ENCODE peak calls at places on chromosomes 2 and 18, in six cellular contexts. One of them, this sample, is unnamed.

GRCh38 chr2:135904590-135904989 is 28.3 kb upstream of the MCM6 start:
- DNase-seq in transverse colon: no peak
- DNase-seq in GM23338: no peak
- DNase-seq in psoas muscle: no peak
- DNase-seq in A549: no peak
- DNase-seq in cardiac muscle cell: no peak
- DNase-seq in this sample: no peak

GRCh38 chr2:106058469-106059137 is 135.5 kb downstream of the UXS1 start:
- DNase-seq in transverse colon: no peak
- DNase-seq in GM23338: no peak
- DNase-seq in psoas muscle: no peak
- DNase-seq in A549: no peak
- DNase-seq in cardiac muscle cell: no peak
- DNase-seq in this sample: no peak

GRCh38 chr2:177489719-177490301 is 97.2 kb downstream of the AGPS start:
- DNase-seq in transverse colon: no peak
- DNase-seq in GM23338: peak; percentile 68
- DNase-seq in psoas muscle: no peak
- DNase-seq in A549: peak; percentile 42
- DNase-seq in cardiac muscle cell: peak; percentile 55
- DNase-seq in this sample: no peak

GRCh38 chr2:168449419-168449818 is 6.7 kb upstream of the CERS6 start:
- DNase-seq in transverse colon: no peak
- DNase-seq in GM23338: no peak
- DNase-seq in psoas muscle: no peak
- DNase-seq in A549: no peak
- DNase-seq in cardiac muscle cell: no peak
- DNase-seq in this sample: peak; percentile 40

GRCh38 chr2:101723366-101724112 is 26.0 kb downstream of the MAP4K4 start:
- DNase-seq in transverse colon: no peak
- DNase-seq in GM23338: no peak
- DNase-seq in psoas muscle: no peak
- DNase-seq in A549: no peak
- DNase-seq in cardiac muscle cell: no peak
- DNase-seq in this sample: no peak

GRCh38 chr2:76713312-76713711 is 808.9 kb downstream of the LRRTM4 start:
- DNase-seq in transverse colon: no peak
- DNase-seq in GM23338: no peak
- DNase-seq in psoas muscle: no peak
- DNase-seq in A549: no peak
- DNase-seq in cardiac muscle cell: no peak
- DNase-seq in this sample: no peak

GRCh38 chr2:96117701-96118588 is 1.6 kb upstream of the ADRA2B start:
- DNase-seq in transverse colon: no peak
- DNase-seq in GM23338: peak; percentile 42
- DNase-seq in psoas muscle: no peak
- DNase-seq in A549: no peak
- DNase-seq in cardiac muscle cell: peak; percentile 13
- DNase-seq in this sample: no peak

GRCh38 chr2:197460653-197461052 is 7.3 kb downstream of the COQ10B start:
- DNase-seq in transverse colon: no peak
- DNase-seq in GM23338: no peak
- DNase-seq in psoas muscle: no peak
- DNase-seq in A549: no peak
- DNase-seq in cardiac muscle cell: no peak
- DNase-seq in this sample: no peak

GRCh38 chr2:51103205-51103604 is 71.3 kb upstream of the NRXN1 start:
- DNase-seq in transverse colon: peak; percentile 7
- DNase-seq in GM23338: peak; percentile 74
- DNase-seq in psoas muscle: no peak
- DNase-seq in A549: no peak
- DNase-seq in cardiac muscle cell: peak; percentile 85
- DNase-seq in this sample: peak; percentile 87

GRCh38 chr2:98376301-98376945 is 30.2 kb downstream of the CNGA3 start:
- DNase-seq in transverse colon: no peak
- DNase-seq in GM23338: no peak
- DNase-seq in psoas muscle: no peak
- DNase-seq in A549: no peak
- DNase-seq in cardiac muscle cell: no peak
- DNase-seq in this sample: no peak

GRCh38 chr2:60958800-60959199 is 58.7 kb upstream of the PEX13 start:
- DNase-seq in transverse colon: no peak
- DNase-seq in GM23338: no peak
- DNase-seq in psoas muscle: no peak
- DNase-seq in A549: peak; percentile 41
- DNase-seq in cardiac muscle cell: no peak
- DNase-seq in this sample: peak; percentile 43

GRCh38 chr2:7014201-7014640 is 97.0 kb downstream of the RNF144A start:
- DNase-seq in transverse colon: peak; percentile 41
- DNase-seq in GM23338: peak; percentile 54
- DNase-seq in psoas muscle: no peak
- DNase-seq in A549: peak; percentile 40
- DNase-seq in cardiac muscle cell: peak; percentile 29
- DNase-seq in this sample: peak; percentile 23

GRCh38 chr18:37403100-37403781 is 162.4 kb downstream of the CELF4 start:
- DNase-seq in transverse colon: no peak
- DNase-seq in GM23338: no peak
- DNase-seq in psoas muscle: peak; percentile 68
- DNase-seq in A549: no peak
- DNase-seq in cardiac muscle cell: peak; percentile 77
- DNase-seq in this sample: peak; percentile 55

GRCh38 chr2:135473567-135473966 is 57.5 kb downstream of the ZRANB3 start:
- DNase-seq in transverse colon: no peak
- DNase-seq in GM23338: peak; percentile 61
- DNase-seq in psoas muscle: no peak
- DNase-seq in A549: peak; percentile 27
- DNase-seq in cardiac muscle cell: peak; percentile 49
- DNase-seq in this sample: peak; percentile 16

DNA sequence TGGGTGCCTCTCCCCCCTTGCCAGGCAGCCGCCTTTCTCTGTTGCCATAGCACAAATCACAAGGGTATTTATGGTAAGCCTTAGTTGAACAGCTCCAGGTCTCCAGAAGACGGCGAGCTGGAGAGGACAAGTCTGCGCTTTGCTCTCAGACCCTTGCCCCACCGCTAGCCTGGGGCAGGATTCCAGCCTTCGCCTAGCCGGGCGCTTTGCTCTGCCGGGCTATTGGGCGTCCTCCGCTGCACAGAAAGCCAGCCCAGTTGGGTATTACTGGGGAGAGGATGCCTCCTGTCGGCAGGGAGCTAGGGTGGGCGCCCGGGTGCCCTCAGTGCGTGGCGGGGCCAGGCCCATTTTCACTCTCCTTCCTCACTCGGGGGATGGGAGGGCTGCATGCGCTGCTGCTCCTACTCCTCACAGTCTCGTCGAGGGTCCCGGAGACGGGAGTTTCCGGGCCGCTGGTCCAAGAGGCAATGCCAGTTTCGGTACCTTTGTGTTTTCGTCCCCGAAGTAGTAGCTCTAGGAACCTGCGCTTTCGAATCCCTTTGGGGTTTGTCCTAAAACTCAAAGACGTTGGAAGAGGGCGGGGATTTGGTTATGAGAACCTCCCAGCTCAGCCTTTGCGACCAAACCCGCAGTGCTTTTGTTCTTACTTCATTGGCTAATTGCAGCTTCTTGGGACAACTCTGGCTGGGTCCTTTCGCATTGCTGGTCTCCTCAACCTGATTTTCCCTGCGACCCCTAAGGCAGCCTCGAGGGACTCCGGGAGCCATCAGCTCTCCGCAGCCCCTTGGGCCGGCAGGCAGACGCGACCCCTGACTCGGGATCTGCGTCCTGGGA is 3.6 kb upstream of the DLX2 start:
- DNase-seq in transverse colon: no peak
- DNase-seq in GM23338: peak; percentile 79
- DNase-seq in psoas muscle: peak; percentile 62
- DNase-seq in A549: peak; percentile 71
- DNase-seq in cardiac muscle cell: no peak
- DNase-seq in this sample: no peak
- TF ChIP-seq CTCF in transverse colon: peak; percentile 10
- TF ChIP-seq CTCF in GM23338: peak; percentile 73
- TF ChIP-seq CTCF in psoas muscle: peak; percentile 38
- TF ChIP-seq CTCF in A549: peak; percentile 67
- TF ChIP-seq CTCF in cardiac muscle cell: peak; percentile 47
- TF ChIP-seq CTCF in this sample: peak; percentile 72

GRCh38 chr2:187552381-187552780 is 1.9 kb downstream of the TFPI start:
- DNase-seq in transverse colon: no peak
- DNase-seq in GM23338: no peak
- DNase-seq in psoas muscle: no peak
- DNase-seq in A549: no peak
- DNase-seq in cardiac muscle cell: no peak
- DNase-seq in this sample: no peak
- H3K27ac ChIP-seq in transverse colon: peak overlapping the region; percentile 49
- H3K27ac ChIP-seq in GM23338: no peak overlapping the region
- H3K27ac ChIP-seq in psoas muscle: peak overlapping the region; percentile 80
- H3K27ac ChIP-seq in A549: peak overlapping the region; percentile 42
- H3K27ac ChIP-seq in cardiac muscle cell: no peak overlapping the region
- H3K27ac ChIP-seq in this sample: peak overlapping the region; percentile 99

GRCh38 chr2:1643220-1643619 is 101.1 kb downstream of the PXDN start:
- DNase-seq in transverse colon: no peak
- DNase-seq in GM23338: no peak
- DNase-seq in psoas muscle: peak; percentile 40
- DNase-seq in A549: no peak
- DNase-seq in cardiac muscle cell: no peak
- DNase-seq in this sample: no peak

GRCh38 chr2:1639086-1639858 is 105.0 kb downstream of the PXDN start:
- DNase-seq in transverse colon: no peak
- DNase-seq in GM23338: no peak
- DNase-seq in psoas muscle: peak; percentile 12
- DNase-seq in A549: no peak
- DNase-seq in cardiac muscle cell: no peak
- DNase-seq in this sample: no peak

GRCh38 chr2:1642066-1642861 is 102.1 kb downstream of the PXDN start:
- DNase-seq in transverse colon: no peak
- DNase-seq in GM23338: no peak
- DNase-seq in psoas muscle: peak; percentile 30
- DNase-seq in A549: no peak
- DNase-seq in cardiac muscle cell: no peak
- DNase-seq in this sample: peak; percentile 14

GRCh38 chr2:1640301-1641135 is 103.8 kb downstream of the PXDN start:
- DNase-seq in transverse colon: peak; percentile 43
- DNase-seq in GM23338: no peak
- DNase-seq in psoas muscle: peak; percentile 29
- DNase-seq in A549: no peak
- DNase-seq in cardiac muscle cell: no peak
- DNase-seq in this sample: no peak

GRCh38 chr2:1641498-1641897 is 102.8 kb downstream of the PXDN start:
- DNase-seq in transverse colon: no peak
- DNase-seq in GM23338: no peak
- DNase-seq in psoas muscle: no peak
- DNase-seq in A549: no peak
- DNase-seq in cardiac muscle cell: peak; percentile 76
- DNase-seq in this sample: no peak
- TF ChIP-seq CTCF in transverse colon: no peak
- TF ChIP-seq CTCF in GM23338: no peak
- TF ChIP-seq CTCF in psoas muscle: no peak
- TF ChIP-seq CTCF in A549: no peak
- TF ChIP-seq CTCF in cardiac muscle cell: no peak
- TF ChIP-seq CTCF in this sample: no peak

GRCh38 chr2:32422133-32422532 is 65.3 kb downstream of the BIRC6 start:
- DNase-seq in transverse colon: no peak
- DNase-seq in GM23338: no peak
- DNase-seq in psoas muscle: no peak
- DNase-seq in A549: no peak
- DNase-seq in cardiac muscle cell: no peak
- DNase-seq in this sample: no peak
- H3K27ac ChIP-seq in transverse colon: no peak overlapping the region
- H3K27ac ChIP-seq in GM23338: no peak overlapping the region
- H3K27ac ChIP-seq in psoas muscle: no peak overlapping the region
- H3K27ac ChIP-seq in A549: no peak overlapping the region
- H3K27ac ChIP-seq in cardiac muscle cell: no peak overlapping the region
- H3K27ac ChIP-seq in this sample: no peak overlapping the region

GRCh38 chr2:157789161-157789720 is 86.9 kb downstream of the ACVR1 start:
- DNase-seq in transverse colon: no peak
- DNase-seq in GM23338: no peak
- DNase-seq in psoas muscle: no peak
- DNase-seq in A549: no peak
- DNase-seq in cardiac muscle cell: peak; percentile 45
- DNase-seq in this sample: no peak

GRCh38 chr2:157789933-157790511 is 86.1 kb downstream of the ACVR1 start:
- DNase-seq in transverse colon: peak; percentile 70
- DNase-seq in GM23338: no peak
- DNase-seq in psoas muscle: peak; percentile 85
- DNase-seq in A549: no peak
- DNase-seq in cardiac muscle cell: no peak
- DNase-seq in this sample: no peak

GRCh38 chr2:157790780-157791179 is 85.3 kb downstream of the ACVR1 start:
- DNase-seq in transverse colon: no peak
- DNase-seq in GM23338: no peak
- DNase-seq in psoas muscle: no peak
- DNase-seq in A549: no peak
- DNase-seq in cardiac muscle cell: no peak
- DNase-seq in this sample: no peak

GRCh38 chr2:157792345-157793052 is 83.6 kb downstream of the ACVR1 start:
- DNase-seq in transverse colon: no peak
- DNase-seq in GM23338: no peak
- DNase-seq in psoas muscle: no peak
- DNase-seq in A549: no peak
- DNase-seq in cardiac muscle cell: no peak
- DNase-seq in this sample: peak; percentile 76

DNA sequence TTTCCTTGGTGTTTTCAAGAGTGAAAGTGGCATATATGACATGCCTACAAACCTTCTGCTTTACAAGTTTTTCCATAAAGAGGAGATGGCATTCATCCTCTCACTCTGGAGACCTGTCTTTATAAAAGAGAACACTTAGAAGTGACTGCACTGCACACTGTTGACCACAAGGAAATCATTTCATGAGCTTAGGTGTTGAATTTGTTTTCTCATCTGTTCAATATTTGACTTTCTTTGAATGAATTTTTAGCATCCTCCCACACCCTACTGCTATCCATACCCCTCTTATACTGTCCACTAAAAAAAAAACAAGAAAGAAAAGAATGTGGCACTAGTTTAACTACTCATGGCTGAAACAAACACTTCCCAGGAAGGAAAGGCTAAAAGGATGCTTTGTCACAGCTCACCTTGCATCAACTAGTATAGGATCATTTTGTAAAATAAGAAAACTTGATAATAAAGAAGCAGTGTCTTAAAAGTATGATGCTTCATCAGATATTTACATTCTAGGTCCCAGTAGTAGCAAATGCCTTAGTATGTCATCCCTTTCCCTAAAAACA is 83.0 kb downstream of the ACVR1 start:
- DNase-seq in transverse colon: no peak
- DNase-seq in GM23338: no peak
- DNase-seq in psoas muscle: no peak
- DNase-seq in A549: no peak
- DNase-seq in cardiac muscle cell: no peak
- DNase-seq in this sample: no peak
- TF ChIP-seq CTCF in transverse colon: peak; percentile 20
- TF ChIP-seq CTCF in GM23338: no peak
- TF ChIP-seq CTCF in psoas muscle: peak; percentile 20
- TF ChIP-seq CTCF in A549: no peak
- TF ChIP-seq CTCF in cardiac muscle cell: peak; percentile 26
- TF ChIP-seq CTCF in this sample: peak; percentile 47

This sample was measured in brain microvascular endothelial cell.